ENCODE peak calls at places on chromosomes 13 and 19, in four cellular contexts. V is HCT116, Z is OCI-LY7, M is IMR-90. W is an unnamed sample.

GRCh38 chr19:15517778-15518177 is 9.5 kb downstream of the CYP4F22 start:
- DNase-seq in M (no peak), Z (no peak), V (no peak), W (no peak)

GRCh38 chr13:77028202-77028601 is 1.2 kb upstream of the FBXL3 start:
- DNase-seq in V (no peak), Z (no peak), M (no peak), W (no peak)

GRCh38 chr13:106163426-106163825 is 372.0 kb downstream of the EFNB2 start:
- DNase-seq in V (no peak), M (no peak), Z (no peak), W (no peak)

GRCh38 chr19:53594811-53595509 is 36.8 kb upstream of the DPRX start:
- DNase-seq in M (no peak), V (no peak), Z (no peak), W (no peak)

GRCh38 chr13:113089693-113090414 is 15.7 kb upstream of the F7 start:
- DNase-seq in V (no peak), Z (no peak), M (no peak), W (no peak)

GRCh38 chr19:21569497-21569870 is 64.1 kb downstream of the ZNF429 start:
- DNase-seq in V (no peak), Z (no peak), M (no peak), W (no peak)

GRCh38 chr13:90416519-90416918 is 931.0 kb upstream of the MIR17HG start:
- DNase-seq in Z (no peak), V (no peak), M (peak), W (no peak)

GRCh38 chr19:41701401-41702075 is 6.9 kb upstream of the CEACAM5 start:
- DNase-seq in V (no peak), M (no peak), Z (peak), W (no peak)

GRCh38 chr13:46866150-46866549 is 30.7 kb downstream of the HTR2A start:
- DNase-seq in Z (peak), V (no peak), M (peak), W (no peak)

GRCh38 chr19:53824134-53824611 is at the start of gene NLRP12:
- DNase-seq in Z (no peak), V (no peak), M (no peak), W (no peak)

GRCh38 chr19:48724796-48725753 is 5.5 kb upstream of the MAMSTR start:
- DNase-seq in V (peak), Z (peak), M (peak), W (peak)

GRCh38 chr13:40387775-40388174 is 278.7 kb downstream of the FOXO1 start:
- DNase-seq in Z (no peak), M (no peak), V (no peak), W (no peak)

GRCh38 chr19:39765091-39766076 is 13.3 kb upstream of the LEUTX start:
- DNase-seq in V (peak), M (peak), Z (peak), W (peak)

GRCh38 chr19:17475541-17476115 is 5.3 kb downstream of the SLC27A1 start:
- DNase-seq in M (peak), V (peak), Z (no peak), W (no peak)

GRCh38 chr13:112204376-112204775 is 137.4 kb downstream of the SOX1 start:
- DNase-seq in V (no peak), Z (no peak), M (no peak), W (no peak)

GRCh38 chr19:55465460-55466245 is 1.1 kb upstream of the C19orf85 start:
- DNase-seq in M (no peak), V (no peak), Z (no peak), W (no peak)

GRCh38 chr19:31512403-31512970 is 163.3 kb upstream of the TSHZ3 start:
- DNase-seq in Z (no peak), M (no peak), V (no peak), W (no peak)

GRCh38 chr19:8194528-8195275 is 14.5 kb upstream of the CERS4 start:
- DNase-seq in Z (peak), M (no peak), V (no peak), W (peak)

GRCh38 chr19:55265723-55266386 is 7.0 kb upstream of the PPP6R1 start:
- DNase-seq in Z (no peak), M (no peak), V (no peak), W (no peak)

GRCh38 chr19:19610376-19611240 is 7.9 kb downstream of the PBX4 start:
- DNase-seq in V (no peak), M (peak), Z (no peak), W (no peak)

GRCh38 chr19:46542428-46543230 is 47.0 kb upstream of the PNMA8B start:
- DNase-seq in V (peak), Z (peak), M (peak), W (peak)

GRCh38 chr13:31587696-31588266 is 151.5 kb upstream of the RXFP2 start:
- DNase-seq in M (no peak), Z (no peak), V (no peak), W (no peak)

GRCh38 chr13:28099396-28100148 is 804 bp downstream of the FLT3 start:
- DNase-seq in V (no peak), Z (no peak), M (no peak), W (no peak)

GRCh38 chr19:44988896-44989563 is 12.2 kb upstream of the RELB start:
- DNase-seq in M (peak), V (peak), Z (peak), W (peak)

GRCh38 chr19:46162731-46163130 is 14.7 kb downstream of the IGFL2 start:
- DNase-seq in M (no peak), V (no peak), Z (no peak), W (no peak)

GRCh38 chr13:102729560-102730275 is 34.9 kb upstream of the METTL21C start:
- DNase-seq in Z (no peak), V (no peak), M (peak), W (no peak)

GRCh38 chr19:49126575-49126974 is 7.2 kb downstream of the PPFIA3 start:
- DNase-seq in Z (no peak), M (no peak), V (no peak), W (no peak)

GRCh38 chr19:16702123-16702522 is 17.5 kb upstream of the NWD1 start:
- DNase-seq in Z (no peak), M (peak), V (no peak), W (no peak)

GRCh38 chr13:92843549-92843948 is 383.1 kb upstream of the GPC6 start:
- DNase-seq in V (no peak), M (peak), Z (no peak), W (peak)

DNA sequence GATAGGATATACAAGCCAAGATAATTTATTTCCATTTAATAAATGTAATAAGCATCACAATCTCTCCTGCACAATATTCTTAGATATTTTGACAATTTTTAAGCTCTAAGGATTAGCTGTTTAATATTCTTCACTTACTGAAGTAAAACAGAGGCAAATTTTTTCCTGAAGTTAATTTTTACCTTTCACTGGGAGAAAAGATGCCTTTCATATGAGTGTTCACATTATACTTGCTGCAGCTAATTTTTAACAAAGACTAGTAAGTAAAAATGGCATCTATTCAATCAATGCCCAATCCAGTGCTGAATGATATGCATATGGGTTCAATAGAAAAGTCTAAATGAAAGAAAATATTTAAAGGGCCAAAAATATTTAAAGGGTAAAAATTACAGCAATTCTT is 377.2 kb upstream of the GPC6 start:
- DNase-seq in Z (no peak), M (no peak), V (no peak), W (no peak)
- H2AFZ ChIP-seq in Z (no peak), M (no peak), V (no peak), W (no peak)

DNA sequence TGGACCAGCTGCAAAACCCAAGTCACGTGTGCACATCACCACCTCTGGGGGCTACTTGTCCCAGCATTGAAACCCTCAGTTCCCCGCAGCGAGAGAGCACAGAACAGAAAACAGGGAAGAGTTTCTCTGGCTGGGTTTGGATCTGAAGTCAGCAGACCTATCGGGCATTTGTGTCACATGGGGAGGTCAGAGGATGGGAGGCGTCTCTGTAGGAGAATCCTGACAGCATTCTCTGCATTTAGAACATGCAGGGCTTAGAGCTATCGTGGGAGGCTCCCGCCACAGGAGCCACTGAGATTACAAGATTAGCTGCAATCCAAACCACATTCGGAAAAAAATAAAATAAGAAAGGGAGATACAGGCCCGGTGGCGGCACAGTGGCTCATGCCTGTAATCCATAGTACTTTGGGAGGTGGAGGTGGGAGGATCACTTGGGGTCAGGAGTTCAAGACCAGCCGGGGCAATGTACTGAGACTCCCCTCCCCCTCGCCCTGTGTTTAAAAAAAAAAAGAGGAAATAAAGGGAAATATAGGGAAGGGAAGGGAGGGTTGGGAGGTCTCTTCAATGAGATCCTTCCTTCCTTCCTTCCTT is 2.9 kb upstream of the TLE6 start:
- DNase-seq in V (no peak), M (no peak), Z (no peak), W (no peak)
- H2AFZ ChIP-seq in V (no peak), M (no peak), Z (peak), W (no peak)

GRCh38 chr13:35534343-35534742 is 57.9 kb upstream of the MAB21L1 start:
- DNase-seq in Z (no peak), M (no peak), V (no peak), W (no peak)

GRCh38 chr13:35527451-35527850 is 51.0 kb upstream of the MAB21L1 start:
- DNase-seq in M (no peak), V (no peak), Z (no peak), W (no peak)

GRCh38 chr13:35531551-35531950 is 55.1 kb upstream of the MAB21L1 start:
- DNase-seq in M (no peak), V (no peak), Z (no peak), W (no peak)

GRCh38 chr13:35526577-35526976 is 50.1 kb upstream of the MAB21L1 start:
- DNase-seq in M (no peak), V (no peak), Z (no peak), W (no peak)

DNA sequence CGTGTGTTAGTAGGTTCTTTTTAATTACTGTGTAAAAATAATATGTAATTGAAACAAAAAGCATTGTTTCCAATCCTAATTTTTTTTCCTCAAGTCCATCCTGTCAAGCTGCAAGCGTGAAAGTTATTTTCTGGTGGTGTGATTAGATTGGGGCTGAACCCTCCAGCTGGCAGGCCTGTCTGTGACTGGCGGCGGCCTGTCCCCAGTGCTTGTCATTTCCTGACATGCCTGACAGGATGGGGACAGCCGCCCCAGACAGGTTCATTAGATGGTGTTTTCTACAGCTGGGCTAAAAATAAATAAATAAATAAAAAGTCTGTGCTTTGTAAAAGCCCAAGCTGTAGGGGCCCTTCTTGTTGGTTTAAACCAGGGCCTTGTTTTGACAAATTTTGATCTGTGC is 53.7 kb upstream of the MAB21L1 start:
- DNase-seq in Z (no peak), V (no peak), M (no peak), W (no peak)
- H2AFZ ChIP-seq in Z (no peak), V (no peak), M (no peak), W (no peak)

GRCh38 chr13:73465629-73465974 is 406.8 kb downstream of the KLF5 start:
- DNase-seq in M (peak), Z (no peak), V (peak), W (no peak)
- H2AFZ ChIP-seq in M (no peak), Z (no peak), V (peak), W (no peak)

GRCh38 chr13:30463820-30464495 is 1.8 kb downstream of the HMGB1 start:
- DNase-seq in M (peak), V (no peak), Z (peak), W (peak)

GRCh38 chr13:30466358-30466714 is 600 bp upstream of the HMGB1 start:
- DNase-seq in V (no peak), M (peak), Z (peak), W (peak)

GRCh38 chr13:30466841-30467252 is 1.1 kb upstream of the HMGB1 start:
- DNase-seq in M (peak), V (no peak), Z (peak), W (peak)

GRCh38 chr13:30465541-30466357 is at the start of gene HMGB1:
- DNase-seq in V (peak), M (peak), Z (peak), W (peak)

GRCh38 chr13:30464496-30465351 is 1.0 kb downstream of the HMGB1 start:
- DNase-seq in Z (peak), M (peak), V (no peak), W (peak)
- H2AFZ ChIP-seq in Z (no peak), M (peak), V (no peak), W (no peak)

GRCh38 chr13:71638728-71639127 is 228.3 kb downstream of the DACH1 start:
- DNase-seq in M (no peak), Z (no peak), V (no peak), W (no peak)

GRCh38 chr13:71644579-71644978 is 222.4 kb downstream of the DACH1 start:
- DNase-seq in V (no peak), Z (no peak), M (no peak), W (no peak)

GRCh38 chr13:71645467-71645866 is 221.5 kb downstream of the DACH1 start:
- DNase-seq in M (no peak), Z (no peak), V (no peak), W (no peak)

DNA sequence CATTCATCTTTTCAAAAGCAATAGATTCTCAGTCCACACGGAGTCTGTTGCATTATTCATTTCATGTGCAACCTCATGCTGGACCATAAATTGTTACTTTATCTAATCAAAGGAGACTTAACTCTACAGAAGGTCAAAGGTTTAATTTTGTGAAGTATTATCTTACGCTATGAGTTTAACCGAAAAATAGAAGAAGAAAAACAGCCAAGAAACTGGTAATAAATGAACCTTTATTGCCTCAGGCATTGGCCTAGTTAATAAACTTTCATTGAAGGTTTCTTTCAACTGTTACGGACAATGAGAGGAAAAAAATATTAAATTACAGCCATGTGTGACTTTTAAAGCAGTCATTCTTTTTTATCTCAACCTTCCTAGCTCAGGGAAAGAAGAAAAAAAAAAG is 223.5 kb downstream of the DACH1 start:
- DNase-seq in V (no peak), M (no peak), Z (no peak), W (no peak)
- H2AFZ ChIP-seq in V (no peak), M (no peak), Z (no peak), W (no peak)

GRCh38 chr13:97220151-97220900 is 1.8 kb upstream of the MBNL2 start:
- DNase-seq in M (no peak), V (no peak), Z (no peak), W (no peak)
- H2AFZ ChIP-seq in M (no peak), V (no peak), Z (no peak), W (no peak)

GRCh38 chr13:64165826-64166225 is 2750.2 kb upstream of the PCDH20 start:
- DNase-seq in Z (no peak), M (no peak), V (no peak), W (no peak)
- H2AFZ ChIP-seq in Z (no peak), M (no peak), V (no peak), W (no peak)

GRCh38 chr13:24123761-24124160 is 36.8 kb upstream of the SPATA13 start:
- DNase-seq in Z (no peak), M (no peak), V (no peak), W (no peak)
- H2AFZ ChIP-seq in Z (no peak), M (no peak), V (no peak), W (no peak)